ENCODE peak calls at places on chromosome 3, in four cellular contexts. One of them, this sample, is unnamed.
A peak's percentile ranks its signal among the peaks of the same experiment; 100 is the strongest.

GRCh38 chr3:112327371-112327951 is 5.5 kb upstream of the CD200 start:
- DNase-seq in GM23338: peak; percentile 77
- DNase-seq in GM23248: peak; percentile 75
- DNase-seq in OCI-LY7: peak; percentile 83
- DNase-seq in this sample: no peak

GRCh38 chr3:37741644-37742043 is 120.0 kb upstream of the CTDSPL start:
- DNase-seq in OCI-LY7: peak; percentile 7
- DNase-seq in GM23248: peak; percentile 15
- DNase-seq in GM23338: no peak
- DNase-seq in this sample: peak; percentile 81

GRCh38 chr3:154280161-154280560 is 44.1 kb downstream of the DHX36 start:
- DNase-seq in GM23338: no peak
- DNase-seq in GM23248: no peak
- DNase-seq in OCI-LY7: no peak
- DNase-seq in this sample: no peak

GRCh38 chr3:52405066-52405465 is 39.8 kb downstream of the SEMA3G start:
- DNase-seq in GM23248: no peak
- DNase-seq in OCI-LY7: no peak
- DNase-seq in GM23338: no peak
- DNase-seq in this sample: no peak

GRCh38 chr3:126216416-126216815 is 36.0 kb upstream of the ALDH1L1 start:
- DNase-seq in GM23338: no peak
- DNase-seq in OCI-LY7: no peak
- DNase-seq in GM23248: peak; percentile 65
- DNase-seq in this sample: no peak

GRCh38 chr3:50302095-50303037 is 1.0 kb downstream of the HYAL1 start:
- DNase-seq in GM23248: no peak
- DNase-seq in OCI-LY7: no peak
- DNase-seq in GM23338: no peak
- DNase-seq in this sample: no peak

GRCh38 chr3:196604548-196604947 is 34.9 kb upstream of the NRROS start:
- DNase-seq in GM23338: no peak
- DNase-seq in GM23248: no peak
- DNase-seq in OCI-LY7: peak; percentile 73
- DNase-seq in this sample: no peak

GRCh38 chr3:29137601-29138000 is 143.3 kb upstream of the RBMS3 start:
- DNase-seq in GM23338: no peak
- DNase-seq in OCI-LY7: no peak
- DNase-seq in GM23248: no peak
- DNase-seq in this sample: no peak

GRCh38 chr3:161314836-161315391 is 56.4 kb downstream of the SPTSSB start:
- DNase-seq in GM23248: peak; percentile 6
- DNase-seq in GM23338: no peak
- DNase-seq in OCI-LY7: no peak
- DNase-seq in this sample: no peak

GRCh38 chr3:12906916-12907290 is 65.5 kb upstream of the RPL32 start:
- DNase-seq in OCI-LY7: no peak
- DNase-seq in GM23338: no peak
- DNase-seq in GM23248: no peak
- DNase-seq in this sample: no peak
- H3K36me3 ChIP-seq in OCI-LY7: peaks cover 76% of the 10 kb centered on the region
- H3K36me3 ChIP-seq in GM23338: no peaks in the 10 kb centered on the region
- H3K36me3 ChIP-seq in GM23248: no peaks in the 10 kb centered on the region
- H3K36me3 ChIP-seq in this sample: peaks cover 79% of the 10 kb centered on the region

GRCh38 chr3:183774631-183775030 is 50.7 kb downstream of the MAP6D1 start:
- DNase-seq in OCI-LY7: no peak
- DNase-seq in GM23248: peak; percentile 84
- DNase-seq in GM23338: no peak
- DNase-seq in this sample: no peak
- H3K36me3 ChIP-seq in OCI-LY7: peaks cover 90% of the 10 kb centered on the region
- H3K36me3 ChIP-seq in GM23248: peaks cover 38% of the 10 kb centered on the region
- H3K36me3 ChIP-seq in GM23338: peaks cover 53% of the 10 kb centered on the region
- H3K36me3 ChIP-seq in this sample: peaks cover 72% of the 10 kb centered on the region

DNA sequence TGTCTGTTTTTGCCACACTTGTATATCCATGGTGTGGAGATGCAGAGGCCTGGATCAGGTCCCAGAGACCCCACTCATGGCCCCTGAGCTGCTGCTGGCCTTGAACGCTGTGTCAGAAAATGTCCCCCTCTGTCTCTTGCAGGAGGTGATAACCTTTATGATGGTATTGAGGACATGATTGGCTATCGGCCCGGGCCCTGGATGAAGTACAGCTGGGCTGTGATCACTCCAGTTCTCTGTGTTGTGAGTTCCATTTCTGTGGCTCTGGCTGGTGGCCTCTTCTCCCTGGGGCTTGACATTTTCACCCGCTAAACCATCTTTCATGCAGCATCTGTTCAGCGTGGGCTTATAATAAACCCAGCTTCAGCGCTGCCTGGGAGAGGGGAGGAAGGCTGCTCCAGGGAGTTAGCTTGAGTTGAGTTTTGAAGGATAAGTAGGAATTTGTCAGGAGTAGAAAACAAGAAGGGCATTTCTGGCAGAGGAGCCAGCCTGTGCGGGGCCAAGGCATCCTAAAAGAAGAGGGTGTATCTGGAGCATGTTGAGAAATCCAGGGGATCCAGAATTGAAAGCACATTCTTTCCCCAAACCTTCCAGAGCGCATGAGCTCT is 61.1 kb downstream of the GRIP2 start:
- DNase-seq in GM23248: no peak
- DNase-seq in GM23338: no peak
- DNase-seq in OCI-LY7: no peak
- DNase-seq in this sample: no peak
- H3K36me3 ChIP-seq in GM23248: peaks cover 14% of the 10 kb centered on the region
- H3K36me3 ChIP-seq in GM23338: peaks cover 38% of the 10 kb centered on the region
- H3K36me3 ChIP-seq in OCI-LY7: peaks cover 93% of the 10 kb centered on the region
- H3K36me3 ChIP-seq in this sample: peaks cover 12% of the 10 kb centered on the region

GRCh38 chr3:127560051-127560787 is 30.3 kb downstream of the TPRA1 start:
- DNase-seq in GM23248: no peak
- DNase-seq in OCI-LY7: peak; percentile 44
- DNase-seq in GM23338: no peak
- DNase-seq in this sample: no peak

GRCh38 chr3:127551178-127551577 is 39.4 kb downstream of the TPRA1 start:
- DNase-seq in OCI-LY7: no peak
- DNase-seq in GM23338: no peak
- DNase-seq in GM23248: no peak
- DNase-seq in this sample: no peak

GRCh38 chr3:127551971-127552370 is 38.6 kb downstream of the TPRA1 start:
- DNase-seq in GM23338: no peak
- DNase-seq in OCI-LY7: no peak
- DNase-seq in GM23248: no peak
- DNase-seq in this sample: no peak

GRCh38 chr3:127555108-127555507 is 35.4 kb downstream of the TPRA1 start:
- DNase-seq in OCI-LY7: no peak
- DNase-seq in GM23248: no peak
- DNase-seq in GM23338: no peak
- DNase-seq in this sample: no peak

GRCh38 chr3:127556565-127556964 is 34.0 kb downstream of the TPRA1 start:
- DNase-seq in GM23338: peak; percentile 62
- DNase-seq in OCI-LY7: no peak
- DNase-seq in GM23248: no peak
- DNase-seq in this sample: no peak
- H3K36me3 ChIP-seq in GM23338: no peaks in the 10 kb centered on the region
- H3K36me3 ChIP-seq in OCI-LY7: peaks cover 4% of the 10 kb centered on the region
- H3K36me3 ChIP-seq in GM23248: no peaks in the 10 kb centered on the region
- H3K36me3 ChIP-seq in this sample: no peaks in the 10 kb centered on the region

GRCh38 chr3:42533161-42533897 is 30.9 kb downstream of the VIPR1 start:
- DNase-seq in OCI-LY7: no peak
- DNase-seq in GM23248: no peak
- DNase-seq in GM23338: peak; percentile 51
- DNase-seq in this sample: no peak
- H3K36me3 ChIP-seq in OCI-LY7: no peaks in the 10 kb centered on the region
- H3K36me3 ChIP-seq in GM23248: no peaks in the 10 kb centered on the region
- H3K36me3 ChIP-seq in GM23338: no peaks in the 10 kb centered on the region
- H3K36me3 ChIP-seq in this sample: no peaks in the 10 kb centered on the region

GRCh38 chr3:5463986-5464385 is 276.5 kb downstream of the EDEM1 start:
- DNase-seq in GM23338: no peak
- DNase-seq in GM23248: no peak
- DNase-seq in OCI-LY7: no peak
- DNase-seq in this sample: no peak
- H3K36me3 ChIP-seq in GM23338: peaks cover 11% of the 10 kb centered on the region
- H3K36me3 ChIP-seq in GM23248: no peaks in the 10 kb centered on the region
- H3K36me3 ChIP-seq in OCI-LY7: no peaks in the 10 kb centered on the region
- H3K36me3 ChIP-seq in this sample: no peaks in the 10 kb centered on the region

This sample was measured in ascending aorta.